ENCODE peak calls at places on chromosomes 13 and 19, in seven cellular contexts. One of them, this sample, is unnamed.

GRCh38 chr19:6808494-6808893 is 36.0 kb downstream of the VAV1 start:
- DNase-seq in activated naive CD4-positive, alpha-beta T cell treated with anti-CD3 and anti-CD28 coated beads, Interleukin-2, amount 10 ng/mL, durations not matched to agents 7 days and 5 days: no peak
- DNase-seq in kidney: no peak
- DNase-seq in type B pancreatic cell: no peak
- DNase-seq in posterior cingulate gyrus: no peak
- DNase-seq in endothelial cell: no peak
- DNase-seq in HuH-7: no peak
- DNase-seq in this sample: no peak

GRCh38 chr13:24864579-24864978 is 100.6 kb downstream of the RNF17 start:
- DNase-seq in kidney: no peak
- DNase-seq in activated naive CD4-positive, alpha-beta T cell treated with anti-CD3 and anti-CD28 coated beads, Interleukin-2, amount 10 ng/mL, durations not matched to agents 7 days and 5 days: no peak
- DNase-seq in type B pancreatic cell: no peak
- DNase-seq in HuH-7: no peak
- DNase-seq in endothelial cell: no peak
- DNase-seq in posterior cingulate gyrus: no peak
- DNase-seq in this sample: no peak

GRCh38 chr13:94878721-94879120 is 166.4 kb upstream of the SOX21 start:
- DNase-seq in type B pancreatic cell: no peak
- DNase-seq in activated naive CD4-positive, alpha-beta T cell treated with anti-CD3 and anti-CD28 coated beads, Interleukin-2, amount 10 ng/mL, durations not matched to agents 7 days and 5 days: no peak
- DNase-seq in kidney: no peak
- DNase-seq in endothelial cell: no peak
- DNase-seq in posterior cingulate gyrus: no peak
- DNase-seq in HuH-7: no peak
- DNase-seq in this sample: no peak

GRCh38 chr19:1455336-1456120 is 5.6 kb downstream of the APC2 start:
- DNase-seq in activated naive CD4-positive, alpha-beta T cell treated with anti-CD3 and anti-CD28 coated beads, Interleukin-2, amount 10 ng/mL, durations not matched to agents 7 days and 5 days: peak
- DNase-seq in endothelial cell: no peak
- DNase-seq in kidney: peak
- DNase-seq in posterior cingulate gyrus: no peak
- DNase-seq in HuH-7: peak
- DNase-seq in type B pancreatic cell: no peak
- DNase-seq in this sample: no peak

GRCh38 chr13:40666058-40666904 is at the start of gene FOXO1:
- DNase-seq in HuH-7: peak
- DNase-seq in type B pancreatic cell: peak
- DNase-seq in posterior cingulate gyrus: peak
- DNase-seq in kidney: peak
- DNase-seq in endothelial cell: peak
- DNase-seq in activated naive CD4-positive, alpha-beta T cell treated with anti-CD3 and anti-CD28 coated beads, Interleukin-2, amount 10 ng/mL, durations not matched to agents 7 days and 5 days: peak
- DNase-seq in this sample: peak

GRCh38 chr19:4456843-4457653 is 546 bp downstream of the UBXN6 start:
- DNase-seq in HuH-7: peak
- DNase-seq in type B pancreatic cell: peak
- DNase-seq in kidney: peak
- DNase-seq in activated naive CD4-positive, alpha-beta T cell treated with anti-CD3 and anti-CD28 coated beads, Interleukin-2, amount 10 ng/mL, durations not matched to agents 7 days and 5 days: peak
- DNase-seq in endothelial cell: peak
- DNase-seq in posterior cingulate gyrus: no peak
- DNase-seq in this sample: peak

GRCh38 chr19:47740866-47741519 is 4.4 kb upstream of the NOP53 start:
- DNase-seq in endothelial cell: no peak
- DNase-seq in type B pancreatic cell: no peak
- DNase-seq in HuH-7: no peak
- DNase-seq in kidney: no peak
- DNase-seq in activated naive CD4-positive, alpha-beta T cell treated with anti-CD3 and anti-CD28 coated beads, Interleukin-2, amount 10 ng/mL, durations not matched to agents 7 days and 5 days: no peak
- DNase-seq in posterior cingulate gyrus: no peak
- DNase-seq in this sample: no peak

GRCh38 chr19:21940684-21941083 is 70.1 kb downstream of the ZNF208 start:
- DNase-seq in endothelial cell: no peak
- DNase-seq in type B pancreatic cell: no peak
- DNase-seq in HuH-7: no peak
- DNase-seq in activated naive CD4-positive, alpha-beta T cell treated with anti-CD3 and anti-CD28 coated beads, Interleukin-2, amount 10 ng/mL, durations not matched to agents 7 days and 5 days: no peak
- DNase-seq in kidney: peak
- DNase-seq in posterior cingulate gyrus: peak
- DNase-seq in this sample: no peak

GRCh38 chr13:100235311-100235901 is 146.5 kb downstream of the PCCA start:
- DNase-seq in endothelial cell: peak
- DNase-seq in kidney: no peak
- DNase-seq in posterior cingulate gyrus: no peak
- DNase-seq in type B pancreatic cell: no peak
- DNase-seq in activated naive CD4-positive, alpha-beta T cell treated with anti-CD3 and anti-CD28 coated beads, Interleukin-2, amount 10 ng/mL, durations not matched to agents 7 days and 5 days: no peak
- DNase-seq in HuH-7: peak
- DNase-seq in this sample: no peak

GRCh38 chr19:14366529-14366928 is 14.7 kb upstream of the ADGRE5 start:
- DNase-seq in activated naive CD4-positive, alpha-beta T cell treated with anti-CD3 and anti-CD28 coated beads, Interleukin-2, amount 10 ng/mL, durations not matched to agents 7 days and 5 days: peak
- DNase-seq in HuH-7: peak
- DNase-seq in type B pancreatic cell: no peak
- DNase-seq in endothelial cell: peak
- DNase-seq in posterior cingulate gyrus: peak
- DNase-seq in kidney: peak
- DNase-seq in this sample: peak

GRCh38 chr19:15432629-15433518 is 14.1 kb upstream of the AKAP8L start:
- DNase-seq in endothelial cell: peak
- DNase-seq in posterior cingulate gyrus: peak
- DNase-seq in activated naive CD4-positive, alpha-beta T cell treated with anti-CD3 and anti-CD28 coated beads, Interleukin-2, amount 10 ng/mL, durations not matched to agents 7 days and 5 days: peak
- DNase-seq in type B pancreatic cell: peak
- DNase-seq in kidney: peak
- DNase-seq in HuH-7: peak
- DNase-seq in this sample: peak

GRCh38 chr19:20066861-20067260 is 10.9 kb upstream of the ZNF90 start:
- DNase-seq in type B pancreatic cell: no peak
- DNase-seq in activated naive CD4-positive, alpha-beta T cell treated with anti-CD3 and anti-CD28 coated beads, Interleukin-2, amount 10 ng/mL, durations not matched to agents 7 days and 5 days: no peak
- DNase-seq in HuH-7: no peak
- DNase-seq in posterior cingulate gyrus: no peak
- DNase-seq in endothelial cell: no peak
- DNase-seq in kidney: no peak
- DNase-seq in this sample: no peak

GRCh38 chr19:34677386-34678084 is at the start of gene ZNF302:
- DNase-seq in posterior cingulate gyrus: peak
- DNase-seq in kidney: peak
- DNase-seq in endothelial cell: peak
- DNase-seq in HuH-7: peak
- DNase-seq in type B pancreatic cell: peak
- DNase-seq in activated naive CD4-positive, alpha-beta T cell treated with anti-CD3 and anti-CD28 coated beads, Interleukin-2, amount 10 ng/mL, durations not matched to agents 7 days and 5 days: peak
- DNase-seq in this sample: peak

GRCh38 chr13:80979035-80979641 is 638.2 kb upstream of the SPRY2 start:
- DNase-seq in posterior cingulate gyrus: no peak
- DNase-seq in activated naive CD4-positive, alpha-beta T cell treated with anti-CD3 and anti-CD28 coated beads, Interleukin-2, amount 10 ng/mL, durations not matched to agents 7 days and 5 days: peak
- DNase-seq in endothelial cell: peak
- DNase-seq in HuH-7: peak
- DNase-seq in type B pancreatic cell: no peak
- DNase-seq in kidney: no peak
- DNase-seq in this sample: no peak

GRCh38 chr13:73520566-73521290 is 461.9 kb downstream of the KLF5 start:
- DNase-seq in endothelial cell: no peak
- DNase-seq in type B pancreatic cell: no peak
- DNase-seq in posterior cingulate gyrus: no peak
- DNase-seq in kidney: no peak
- DNase-seq in HuH-7: no peak
- DNase-seq in activated naive CD4-positive, alpha-beta T cell treated with anti-CD3 and anti-CD28 coated beads, Interleukin-2, amount 10 ng/mL, durations not matched to agents 7 days and 5 days: peak
- DNase-seq in this sample: no peak

GRCh38 chr13:27406178-27406939 is 18.1 kb upstream of the GTF3A start:
- DNase-seq in type B pancreatic cell: no peak
- DNase-seq in posterior cingulate gyrus: no peak
- DNase-seq in activated naive CD4-positive, alpha-beta T cell treated with anti-CD3 and anti-CD28 coated beads, Interleukin-2, amount 10 ng/mL, durations not matched to agents 7 days and 5 days: peak
- DNase-seq in kidney: no peak
- DNase-seq in endothelial cell: peak
- DNase-seq in HuH-7: peak
- DNase-seq in this sample: no peak

GRCh38 chr13:93535256-93535655 is 308.6 kb downstream of the GPC6 start:
- DNase-seq in kidney: no peak
- DNase-seq in posterior cingulate gyrus: no peak
- DNase-seq in activated naive CD4-positive, alpha-beta T cell treated with anti-CD3 and anti-CD28 coated beads, Interleukin-2, amount 10 ng/mL, durations not matched to agents 7 days and 5 days: no peak
- DNase-seq in HuH-7: no peak
- DNase-seq in type B pancreatic cell: no peak
- DNase-seq in endothelial cell: no peak
- DNase-seq in this sample: no peak

GRCh38 chr13:98664047-98664446 is 87.1 kb upstream of the STK24 start:
- DNase-seq in activated naive CD4-positive, alpha-beta T cell treated with anti-CD3 and anti-CD28 coated beads, Interleukin-2, amount 10 ng/mL, durations not matched to agents 7 days and 5 days: peak
- DNase-seq in posterior cingulate gyrus: peak
- DNase-seq in HuH-7: no peak
- DNase-seq in kidney: no peak
- DNase-seq in type B pancreatic cell: no peak
- DNase-seq in endothelial cell: no peak
- DNase-seq in this sample: no peak

GRCh38 chr13:24605923-24606372 is 74.3 kb upstream of the ATP12A start:
- DNase-seq in activated naive CD4-positive, alpha-beta T cell treated with anti-CD3 and anti-CD28 coated beads, Interleukin-2, amount 10 ng/mL, durations not matched to agents 7 days and 5 days: no peak
- DNase-seq in type B pancreatic cell: no peak
- DNase-seq in posterior cingulate gyrus: no peak
- DNase-seq in endothelial cell: no peak
- DNase-seq in kidney: no peak
- DNase-seq in HuH-7: no peak
- DNase-seq in this sample: no peak

GRCh38 chr13:107373551-107373950 is 805.6 kb upstream of the ARGLU1 start:
- DNase-seq in endothelial cell: no peak
- DNase-seq in activated naive CD4-positive, alpha-beta T cell treated with anti-CD3 and anti-CD28 coated beads, Interleukin-2, amount 10 ng/mL, durations not matched to agents 7 days and 5 days: no peak
- DNase-seq in type B pancreatic cell: no peak
- DNase-seq in HuH-7: peak
- DNase-seq in kidney: no peak
- DNase-seq in posterior cingulate gyrus: no peak
- DNase-seq in this sample: no peak

GRCh38 chr19:55249841-55250240 is 9.0 kb downstream of the PPP6R1 start:
- DNase-seq in endothelial cell: no peak
- DNase-seq in kidney: no peak
- DNase-seq in posterior cingulate gyrus: peak
- DNase-seq in activated naive CD4-positive, alpha-beta T cell treated with anti-CD3 and anti-CD28 coated beads, Interleukin-2, amount 10 ng/mL, durations not matched to agents 7 days and 5 days: no peak
- DNase-seq in HuH-7: no peak
- DNase-seq in type B pancreatic cell: no peak
- DNase-seq in this sample: no peak

GRCh38 chr13:101144808-101145419 is 271.4 kb downstream of the NALCN start:
- DNase-seq in posterior cingulate gyrus: no peak
- DNase-seq in activated naive CD4-positive, alpha-beta T cell treated with anti-CD3 and anti-CD28 coated beads, Interleukin-2, amount 10 ng/mL, durations not matched to agents 7 days and 5 days: peak
- DNase-seq in endothelial cell: peak
- DNase-seq in kidney: no peak
- DNase-seq in HuH-7: no peak
- DNase-seq in type B pancreatic cell: no peak
- DNase-seq in this sample: no peak

GRCh38 chr19:41928754-41929535 is 696 bp upstream of the ERFL start:
- DNase-seq in posterior cingulate gyrus: peak
- DNase-seq in activated naive CD4-positive, alpha-beta T cell treated with anti-CD3 and anti-CD28 coated beads, Interleukin-2, amount 10 ng/mL, durations not matched to agents 7 days and 5 days: peak
- DNase-seq in endothelial cell: no peak
- DNase-seq in kidney: no peak
- DNase-seq in HuH-7: no peak
- DNase-seq in type B pancreatic cell: no peak
- DNase-seq in this sample: no peak

GRCh38 chr13:49938274-49938673 is 2.1 kb upstream of the SPRYD7 start:
- DNase-seq in HuH-7: no peak
- DNase-seq in type B pancreatic cell: no peak
- DNase-seq in posterior cingulate gyrus: no peak
- DNase-seq in kidney: no peak
- DNase-seq in endothelial cell: no peak
- DNase-seq in activated naive CD4-positive, alpha-beta T cell treated with anti-CD3 and anti-CD28 coated beads, Interleukin-2, amount 10 ng/mL, durations not matched to agents 7 days and 5 days: no peak
- DNase-seq in this sample: no peak

GRCh38 chr19:18023596-18024212 is 15.7 kb downstream of the ARRDC2 start:
- DNase-seq in type B pancreatic cell: no peak
- DNase-seq in kidney: peak
- DNase-seq in HuH-7: no peak
- DNase-seq in endothelial cell: peak
- DNase-seq in posterior cingulate gyrus: peak
- DNase-seq in activated naive CD4-positive, alpha-beta T cell treated with anti-CD3 and anti-CD28 coated beads, Interleukin-2, amount 10 ng/mL, durations not matched to agents 7 days and 5 days: peak
- DNase-seq in this sample: peak

GRCh38 chr13:106145997-106146864 is 389.2 kb downstream of the EFNB2 start:
- DNase-seq in posterior cingulate gyrus: no peak
- DNase-seq in endothelial cell: no peak
- DNase-seq in activated naive CD4-positive, alpha-beta T cell treated with anti-CD3 and anti-CD28 coated beads, Interleukin-2, amount 10 ng/mL, durations not matched to agents 7 days and 5 days: no peak
- DNase-seq in kidney: no peak
- DNase-seq in type B pancreatic cell: no peak
- DNase-seq in HuH-7: no peak
- DNase-seq in this sample: no peak

GRCh38 chr19:867855-868457 is 8.5 kb downstream of the CFD start:
- DNase-seq in HuH-7: no peak
- DNase-seq in kidney: peak
- DNase-seq in posterior cingulate gyrus: no peak
- DNase-seq in activated naive CD4-positive, alpha-beta T cell treated with anti-CD3 and anti-CD28 coated beads, Interleukin-2, amount 10 ng/mL, durations not matched to agents 7 days and 5 days: no peak
- DNase-seq in type B pancreatic cell: no peak
- DNase-seq in endothelial cell: no peak
- DNase-seq in this sample: no peak

GRCh38 chr19:7349961-7350711 is 1.4 kb downstream of the ARHGEF18 start:
- DNase-seq in type B pancreatic cell: no peak
- DNase-seq in endothelial cell: no peak
- DNase-seq in posterior cingulate gyrus: no peak
- DNase-seq in kidney: peak
- DNase-seq in activated naive CD4-positive, alpha-beta T cell treated with anti-CD3 and anti-CD28 coated beads, Interleukin-2, amount 10 ng/mL, durations not matched to agents 7 days and 5 days: peak
- DNase-seq in HuH-7: no peak
- DNase-seq in this sample: no peak

GRCh38 chr13:108915634-108916497 is 286.5 kb downstream of the MYO16 start:
- DNase-seq in posterior cingulate gyrus: no peak
- DNase-seq in endothelial cell: no peak
- DNase-seq in HuH-7: peak
- DNase-seq in kidney: peak
- DNase-seq in type B pancreatic cell: no peak
- DNase-seq in activated naive CD4-positive, alpha-beta T cell treated with anti-CD3 and anti-CD28 coated beads, Interleukin-2, amount 10 ng/mL, durations not matched to agents 7 days and 5 days: peak
- DNase-seq in this sample: peak

GRCh38 chr19:7252364-7252763 is 41.9 kb downstream of the INSR start:
- DNase-seq in posterior cingulate gyrus: no peak
- DNase-seq in activated naive CD4-positive, alpha-beta T cell treated with anti-CD3 and anti-CD28 coated beads, Interleukin-2, amount 10 ng/mL, durations not matched to agents 7 days and 5 days: no peak
- DNase-seq in kidney: no peak
- DNase-seq in type B pancreatic cell: no peak
- DNase-seq in HuH-7: no peak
- DNase-seq in endothelial cell: no peak
- DNase-seq in this sample: no peak

GRCh38 chr19:43479226-43479625 is 13.8 kb upstream of the LYPD3 start:
- DNase-seq in endothelial cell: no peak
- DNase-seq in type B pancreatic cell: no peak
- DNase-seq in activated naive CD4-positive, alpha-beta T cell treated with anti-CD3 and anti-CD28 coated beads, Interleukin-2, amount 10 ng/mL, durations not matched to agents 7 days and 5 days: no peak
- DNase-seq in posterior cingulate gyrus: peak
- DNase-seq in HuH-7: no peak
- DNase-seq in kidney: peak
- DNase-seq in this sample: no peak